ENCODE peak calls at places on chromosome 20, in ten cellular contexts. D is GM12865; B is cardiac fibroblast; U is left ventricle myocardium inferior; C is fibroblast of lung; M is CD8-positive, alpha-beta memory T cell; K is fibroblast of pulmonary artery; J is OCI-LY7; F is neural progenitor cell; S is AG09309. A is an unnamed sample.

GRCh38 chr20:57205625-57206219 is 60.7 kb downstream of the BMP7 start:
- DNase-seq in D (no peak), B (peak; percentile 1), U (no peak), C (peak; percentile 91), M (no peak), K (no peak), J (no peak), F (no peak), S (peak; percentile 40), A (no peak)

GRCh38 chr20:11676618-11677289 is 240.9 kb upstream of the BTBD3 start:
- DNase-seq in D (peak; percentile 12), B (peak; percentile 64), U (no peak), C (peak; percentile 26), M (no peak), K (peak; percentile 56), J (peak; percentile 8), F (peak; percentile 78), S (peak; percentile 5), A (peak; percentile 10)

GRCh38 chr20:59774204-59774641 is 159.2 kb downstream of the SYCP2 start:
- DNase-seq in D (no peak), B (no peak), U (no peak), C (no peak), M (no peak), K (no peak), J (no peak), F (no peak), S (no peak), A (no peak)

GRCh38 chr20:23419995-23420901 is 1.0 kb downstream of the NAPB start:
- DNase-seq in D (peak; percentile 42), B (peak; percentile 80), U (peak; percentile 29), C (peak; percentile 67), M (peak; percentile 68), K (peak; percentile 70), J (peak; percentile 45), F (peak; percentile 40), S (peak; percentile 17), A (no peak)

GRCh38 chr20:34295284-34295683 is 7.9 kb downstream of the AHCY start:
- DNase-seq in D (no peak), B (no peak), U (no peak), C (no peak), M (no peak), K (no peak), J (no peak), F (no peak), S (no peak), A (no peak)

GRCh38 chr20:46739441-46740213 is 30.2 kb downstream of the SLC2A10 start:
- DNase-seq in D (no peak), B (no peak), U (no peak), C (peak; percentile 6), M (no peak), K (no peak), J (no peak), F (no peak), S (no peak), A (no peak)

GRCh38 chr20:9442858-9443257 is 71.5 kb upstream of the LAMP5 start:
- DNase-seq in D (peak; percentile 71), B (peak; percentile 3), U (no peak), C (peak; percentile 18), M (no peak), K (no peak), J (no peak), F (no peak), S (no peak), A (peak; percentile 5)

GRCh38 chr20:59807909-59808728 is 125.3 kb downstream of the SYCP2 start:
- DNase-seq in D (no peak), B (no peak), U (no peak), C (no peak), M (no peak), K (no peak), J (no peak), F (no peak), S (no peak), A (no peak)

GRCh38 chr20:54203281-54203680 is 4.6 kb upstream of the PFDN4 start:
- DNase-seq in D (no peak), B (no peak), U (no peak), C (no peak), M (no peak), K (no peak), J (no peak), F (no peak), S (no peak), A (no peak)

GRCh38 chr20:45358282-45359068 is 4.5 kb upstream of the SYS1 start:
- DNase-seq in D (no peak), B (peak; percentile 88), U (peak; percentile 73), C (peak; percentile 81), M (no peak), K (peak; percentile 93), J (no peak), F (no peak), S (peak; percentile 65), A (no peak)

GRCh38 chr20:462199-462991 is at the start of gene TBC1D20:
- DNase-seq in D (peak; percentile 92), B (peak; percentile 85), U (peak; percentile 84), C (peak; percentile 80), M (peak; percentile 90), K (peak; percentile 87), J (peak; percentile 95), F (peak; percentile 96), S (no peak), A (peak; percentile 83)

GRCh38 chr20:16397053-16397452 is 176.2 kb downstream of the KIF16B start:
- DNase-seq in D (no peak), B (no peak), U (peak; percentile 67), C (peak; percentile 27), M (no peak), K (peak; percentile 46), J (no peak), F (no peak), S (no peak), A (no peak)

GRCh38 chr20:4682682-4683081 is 39.0 kb upstream of the PRND start:
- DNase-seq in D (no peak), B (no peak), U (no peak), C (no peak), M (no peak), K (no peak), J (no peak), F (no peak), S (no peak), A (no peak)

GRCh38 chr20:20073851-20074252 is 21.5 kb downstream of the CFAP61 start:
- DNase-seq in D (no peak), B (no peak), U (no peak), C (no peak), M (no peak), K (no peak), J (no peak), F (no peak), S (no peak), A (no peak)

GRCh38 chr20:58065508-58066361 is 162.7 kb downstream of the ANKRD60 start:
- DNase-seq in D (no peak), B (no peak), U (no peak), C (peak; percentile 81), M (no peak), K (no peak), J (no peak), F (no peak), S (peak; percentile 46), A (no peak)

GRCh38 chr20:58790440-58790839 is 60.3 kb downstream of the GNAS-AS1 start:
- DNase-seq in D (peak; percentile 3), B (no peak), U (no peak), C (no peak), M (no peak), K (no peak), J (no peak), F (no peak), S (no peak), A (no peak)

DNA sequence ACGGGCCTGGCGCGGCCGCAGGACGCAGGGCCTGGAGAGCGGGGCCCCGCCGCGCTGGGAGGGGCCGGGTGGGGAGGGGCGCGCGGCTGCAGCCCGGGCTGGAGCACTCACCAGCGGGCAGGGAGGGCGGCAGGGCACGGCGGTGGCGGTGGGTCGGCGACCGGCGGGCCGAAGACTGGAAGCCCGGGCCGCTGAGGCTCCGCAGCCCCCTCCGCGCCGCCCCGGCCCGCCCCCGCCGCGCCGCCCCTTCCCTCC is at the start of gene GATA5:
- DNase-seq in D (no peak), B (no peak), U (no peak), C (no peak), M (no peak), K (no peak), J (no peak), F (no peak), S (no peak), A (no peak)
- H3K4me3 ChIP-seq in D (no peak within 1 kb of the TSS), B (no peak within 1 kb of the TSS), U (peak within 1 kb of the TSS; percentile 63), C (no peak within 1 kb of the TSS), M (no peak within 1 kb of the TSS), K (no peak within 1 kb of the TSS), J (no peak within 1 kb of the TSS), F (peak within 1 kb of the TSS; percentile 49), S (no peak within 1 kb of the TSS), A (no peak within 1 kb of the TSS)

GRCh38 chr20:50519036-50519780 is 9.0 kb downstream of the PTPN1 start:
- DNase-seq in D (peak; percentile 59), B (no peak), U (no peak), C (no peak), M (no peak), K (no peak), J (no peak), F (no peak), S (no peak), A (peak; percentile 87)
- H3K4me3 ChIP-seq in D (peak overlapping the region; percentile 58), B (no peak overlapping the region), U (no peak overlapping the region), C (no peak overlapping the region), M (peak overlapping the region; percentile 41), K (no peak overlapping the region), J (no peak overlapping the region), F (no peak overlapping the region), S (no peak overlapping the region), A (peak overlapping the region; percentile 26)

DNA sequence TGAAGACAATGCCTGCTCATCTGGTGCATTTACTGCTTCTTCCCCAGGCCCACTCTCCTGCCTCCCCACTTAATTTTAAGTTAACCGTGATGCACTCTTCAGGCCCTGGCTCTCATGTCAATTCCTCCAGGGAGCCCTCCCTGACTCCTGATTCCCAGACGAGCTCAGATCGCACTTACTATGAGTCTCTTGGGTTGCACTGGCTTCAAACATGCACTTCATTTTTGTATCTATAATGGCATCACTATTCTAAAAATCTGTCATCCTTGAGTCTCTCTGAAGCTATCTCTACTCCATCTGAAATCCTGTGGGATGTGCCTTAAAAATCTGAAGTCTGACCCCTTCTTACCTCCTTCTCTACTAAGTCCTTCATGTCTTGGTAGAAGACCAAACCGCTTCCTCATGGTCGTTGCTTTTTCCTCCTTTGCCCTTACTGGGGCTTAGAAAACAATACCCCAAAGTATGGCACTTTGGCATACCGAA is 24.7 kb downstream of the COX4I2 start:
- DNase-seq in D (no peak), B (no peak), U (no peak), C (no peak), M (no peak), K (no peak), J (no peak), F (no peak), S (no peak), A (no peak)
- H3K4me3 ChIP-seq in D (no peak overlapping the region), B (no peak overlapping the region), U (peak overlapping the region; percentile 59), C (no peak overlapping the region), M (no peak overlapping the region), K (no peak overlapping the region), J (no peak overlapping the region), F (no peak overlapping the region), S (no peak overlapping the region), A (no peak overlapping the region)

DNA sequence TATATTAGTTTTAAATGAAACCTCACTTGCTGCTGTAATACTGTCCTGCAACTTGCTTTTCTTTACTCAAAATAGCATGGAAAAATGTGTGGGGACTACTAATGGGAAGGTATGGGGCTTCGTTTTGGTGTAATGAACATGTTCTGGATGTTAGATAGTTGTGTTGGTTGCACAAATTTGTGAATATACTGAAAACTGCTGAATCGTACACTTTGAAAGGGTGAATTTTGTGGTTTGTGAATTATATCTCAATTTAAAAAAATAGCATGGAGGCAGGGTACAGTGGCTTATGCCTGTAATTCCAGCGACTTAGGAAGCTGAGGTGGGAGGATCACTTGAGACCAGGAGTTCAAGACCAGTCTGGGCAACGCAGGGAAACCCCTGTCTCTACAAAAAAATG is 2.3 kb downstream of the BCAS4 start:
- DNase-seq in D (no peak), B (no peak), U (no peak), C (no peak), M (no peak), K (no peak), J (no peak), F (no peak), S (no peak), A (no peak)
- H3K4me3 ChIP-seq in D (peak overlapping the region; percentile 49), B (no peak overlapping the region), U (no peak overlapping the region), C (no peak overlapping the region), M (no peak overlapping the region), K (no peak overlapping the region), J (peak overlapping the region; percentile 61), F (no peak overlapping the region), S (no peak overlapping the region), A (no peak overlapping the region)

A was measured in Jurkat, Clone E6-1.